ENCODE peak calls at places on chromosomes 6 and 20, in five cellular contexts. F is lower leg skin, J is endothelial cell of umbilical vein, P is IMR-90, M is prostate gland. T is an unnamed sample.
A peak's percentile ranks its signal among the peaks of the same experiment; 100 is the strongest.

GRCh38 chr6:170101281-170102035 is 189.4 kb downstream of the DLL1 start:
- DNase-seq in F (no peak), M (no peak), J (no peak), P (no peak), T (no peak)

GRCh38 chr6:84046755-84047154 is 13.2 kb downstream of the MRAP2 start:
- DNase-seq in J (no peak), P (no peak), F (no peak), M (no peak), T (no peak)

GRCh38 chr20:48282591-48283228 is 497.4 kb upstream of the SULF2 start:
- DNase-seq in J (no peak), M (no peak), F (no peak), P (no peak), T (no peak)

GRCh38 chr20:32521780-32522524 is 63.2 kb downstream of the NOL4L start:
- DNase-seq in J (peak; percentile 53), P (peak; percentile 49), M (peak; percentile 40), F (no peak), T (peak; percentile 69)

GRCh38 chr20:57934007-57934805 is 224.4 kb upstream of the PMEPA1 start:
- DNase-seq in J (no peak), M (no peak), F (no peak), P (no peak), T (no peak)

GRCh38 chr20:63979549-63980316 is at the start of gene SAMD10:
- DNase-seq in P (peak; percentile 53), J (peak; percentile 35), F (no peak), M (no peak), T (peak; percentile 33)

GRCh38 chr6:110357696-110358535 is at the start of gene METTL24:
- DNase-seq in P (no peak), F (no peak), J (no peak), M (no peak), T (peak; percentile 55)

GRCh38 chr6:30725713-30726505 is 5.8 kb downstream of the TUBB start:
- DNase-seq in P (peak; percentile 68), F (no peak), M (no peak), J (peak; percentile 26), T (no peak)

GRCh38 chr20:57941121-57941522 is 231.3 kb upstream of the PMEPA1 start:
- DNase-seq in P (no peak), F (no peak), M (peak; percentile 90), J (no peak), T (peak; percentile 70)

GRCh38 chr6:88662163-88662580 is 301.2 kb downstream of the RNGTT start:
- DNase-seq in F (no peak), J (no peak), P (no peak), M (no peak), T (no peak)

GRCh38 chr6:44078219-44078794 is 48.9 kb downstream of the MRPL14 start:
- DNase-seq in P (no peak), M (no peak), F (no peak), J (no peak), T (no peak)

GRCh38 chr6:44077201-44077946 is 49.9 kb downstream of the MRPL14 start:
- DNase-seq in M (no peak), P (no peak), F (no peak), J (no peak), T (no peak)

GRCh38 chr6:44076016-44076365 is 51.3 kb downstream of the MRPL14 start:
- DNase-seq in J (no peak), F (no peak), M (no peak), P (no peak), T (no peak)

GRCh38 chr6:44075137-44076015 is 51.9 kb downstream of the MRPL14 start:
- DNase-seq in P (no peak), F (no peak), J (no peak), M (no peak), T (no peak)

DNA sequence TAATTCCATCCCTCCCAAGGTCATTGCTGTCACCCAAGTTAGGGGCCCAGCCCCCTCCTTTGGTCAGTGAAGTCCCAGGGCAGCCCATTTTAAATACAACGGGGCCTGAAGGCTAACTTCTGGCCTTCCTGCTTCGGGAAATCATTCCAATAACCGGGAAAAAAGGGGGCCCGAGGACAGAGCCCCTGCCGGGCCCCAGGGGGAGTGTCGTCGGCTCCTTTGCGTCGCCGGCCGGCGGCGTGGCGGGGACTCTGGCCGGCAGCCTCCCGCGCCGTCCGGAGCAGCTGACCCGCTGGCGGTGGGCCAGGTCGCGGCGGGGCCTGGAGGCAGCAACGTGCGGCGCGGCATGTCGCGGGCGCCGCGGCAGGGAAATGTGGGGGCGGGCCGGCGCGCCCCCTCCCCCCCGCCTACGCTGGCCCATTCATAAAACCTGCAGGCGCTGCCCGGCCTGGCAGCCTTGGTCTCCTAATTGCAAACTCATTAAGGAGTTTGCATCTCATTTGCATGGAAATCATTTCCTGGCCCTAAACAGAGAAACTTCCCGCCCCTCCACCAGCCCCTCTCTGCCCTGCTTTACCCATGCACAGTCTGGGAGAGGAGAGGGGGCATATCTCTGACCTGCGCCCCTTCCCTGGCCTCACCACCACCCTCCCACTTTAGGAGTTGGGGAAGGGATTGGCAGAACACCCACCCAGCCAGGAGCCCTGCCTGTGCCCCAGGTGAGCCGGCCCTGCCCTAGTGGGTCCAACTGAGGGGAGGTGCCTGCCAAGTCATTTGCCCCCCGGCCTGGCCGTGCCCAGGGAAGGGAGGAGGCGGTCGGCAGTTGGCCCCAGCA is 50.7 kb downstream of the MRPL14 start:
- DNase-seq in P (no peak), M (no peak), J (no peak), F (no peak), T (no peak)
- TF ChIP-seq POLR2A in P (no peak), M (no peak), J (no peak), F (no peak), T (no peak)

DNA sequence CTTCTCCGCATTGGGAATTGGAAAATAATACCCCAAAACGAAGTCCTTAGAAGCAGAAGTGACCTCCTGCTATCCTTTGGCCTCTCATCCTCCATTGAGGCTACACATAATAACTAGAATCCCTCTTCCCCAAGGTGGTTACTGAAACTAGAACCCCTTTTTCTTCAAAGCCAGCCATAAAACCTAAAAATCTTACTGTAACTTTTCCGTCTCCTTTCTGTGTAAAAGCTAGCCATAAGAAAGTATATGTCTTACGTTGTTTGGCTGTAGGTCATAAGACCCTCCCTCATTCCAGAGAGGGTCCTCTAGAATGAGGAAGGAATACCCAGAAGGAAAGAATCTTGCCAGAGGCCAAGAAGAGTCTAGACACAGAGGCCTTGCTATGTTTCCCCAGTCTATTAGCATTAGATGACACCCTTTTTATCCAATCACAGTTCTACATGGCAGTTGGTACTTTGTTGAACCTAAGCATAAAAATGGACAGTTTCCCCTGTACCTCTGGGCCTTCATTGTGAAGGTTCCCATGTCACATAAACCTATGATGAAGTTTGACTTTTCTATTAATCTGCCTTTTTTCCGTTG is 133.9 kb upstream of the BTN3A2 start:
- DNase-seq in F (no peak), J (no peak), M (no peak), P (no peak), T (no peak)
- TF ChIP-seq POLR2A in F (no peak), J (no peak), M (no peak), P (no peak), T (no peak)

DNA sequence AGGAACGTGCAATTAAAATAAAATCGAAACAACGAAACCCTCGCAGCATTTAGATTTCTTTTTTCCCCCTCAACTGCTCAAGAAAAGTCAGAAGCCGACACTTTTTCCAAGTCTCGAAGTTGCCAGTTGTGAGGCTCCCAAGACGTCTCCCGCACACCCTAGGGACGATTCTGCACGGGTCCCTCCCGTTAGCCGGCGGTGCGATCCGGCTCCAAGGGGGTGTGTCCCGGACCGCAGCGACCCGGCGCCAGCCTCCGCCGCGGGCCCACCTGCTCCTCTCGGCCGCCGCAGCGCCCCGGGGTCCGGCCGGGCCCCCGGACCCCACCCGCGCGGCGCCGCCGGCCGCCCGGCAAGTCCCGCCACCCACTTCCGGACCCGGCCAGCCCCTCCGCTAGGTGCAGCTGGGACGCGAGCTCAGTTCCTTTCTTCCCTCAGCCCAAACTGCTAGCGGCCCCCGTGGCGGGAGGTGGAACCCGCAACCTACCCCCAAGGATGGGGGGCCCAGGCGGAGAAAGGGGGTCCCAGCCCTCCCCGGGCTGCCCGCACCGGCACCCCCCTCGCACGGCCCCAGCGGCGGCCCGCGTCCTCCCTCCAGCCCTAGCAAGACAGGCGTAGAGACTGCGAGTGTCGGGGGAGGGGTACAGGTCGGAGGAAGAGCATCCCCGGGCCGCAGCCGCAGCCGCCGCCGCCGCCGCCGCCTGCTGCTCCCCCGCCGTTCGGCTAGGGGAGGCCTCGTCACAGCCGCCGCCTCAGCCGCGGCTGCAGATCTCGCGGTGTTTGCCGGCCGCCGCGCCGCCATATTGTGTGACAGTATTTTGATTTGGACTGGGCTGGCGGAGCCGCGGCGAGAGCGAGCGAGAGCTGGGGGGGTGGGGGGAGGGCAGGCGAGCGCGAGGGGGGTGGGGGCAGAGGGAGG is 514 bp upstream of the TAB2 start:
- DNase-seq in F (peak; percentile 85), M (peak; percentile 83), J (peak; percentile 90), P (peak; percentile 89), T (peak; percentile 91)
- TF ChIP-seq POLR2A in F (no peak), M (peak; percentile 72), J (no peak), P (peak; percentile 63), T (peak; percentile 82)

DNA sequence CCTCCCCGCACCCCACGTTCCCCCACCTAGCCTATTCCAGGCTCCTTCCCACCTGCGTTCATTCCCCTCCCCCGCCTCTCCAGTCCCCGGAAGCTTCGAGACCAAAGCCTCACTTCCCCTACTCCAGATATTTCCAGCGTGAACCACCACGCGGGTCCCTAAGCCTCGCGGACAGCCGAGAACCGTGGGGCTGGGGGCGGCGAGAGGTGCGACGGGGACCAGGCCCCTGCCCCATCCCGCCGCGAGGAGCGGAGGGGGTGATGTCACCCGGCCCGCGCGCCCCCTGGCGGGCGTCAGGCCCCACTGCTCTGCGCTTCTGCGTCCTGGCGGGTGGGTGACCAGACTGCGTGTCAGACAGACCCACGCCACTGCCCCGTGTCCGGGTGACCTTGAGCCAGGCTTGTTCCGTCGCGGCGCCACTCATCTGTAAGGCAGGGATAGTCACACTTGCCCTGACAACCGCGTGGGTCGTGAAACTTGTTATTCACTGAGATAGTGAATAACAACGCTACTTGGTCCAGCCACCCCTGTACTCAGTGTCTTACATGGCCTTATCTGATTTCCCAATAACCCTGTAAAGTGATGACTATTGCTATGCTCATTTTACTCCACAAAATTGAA is 9.0 kb upstream of the HSP90AB1 start:
- DNase-seq in F (peak; percentile 77), P (peak; percentile 56), M (peak; percentile 79), J (peak; percentile 67), T (peak; percentile 79)
- TF ChIP-seq POLR2A in F (no peak), P (no peak), M (peak; percentile 6), J (peak; percentile 13), T (peak; percentile 50)

DNA sequence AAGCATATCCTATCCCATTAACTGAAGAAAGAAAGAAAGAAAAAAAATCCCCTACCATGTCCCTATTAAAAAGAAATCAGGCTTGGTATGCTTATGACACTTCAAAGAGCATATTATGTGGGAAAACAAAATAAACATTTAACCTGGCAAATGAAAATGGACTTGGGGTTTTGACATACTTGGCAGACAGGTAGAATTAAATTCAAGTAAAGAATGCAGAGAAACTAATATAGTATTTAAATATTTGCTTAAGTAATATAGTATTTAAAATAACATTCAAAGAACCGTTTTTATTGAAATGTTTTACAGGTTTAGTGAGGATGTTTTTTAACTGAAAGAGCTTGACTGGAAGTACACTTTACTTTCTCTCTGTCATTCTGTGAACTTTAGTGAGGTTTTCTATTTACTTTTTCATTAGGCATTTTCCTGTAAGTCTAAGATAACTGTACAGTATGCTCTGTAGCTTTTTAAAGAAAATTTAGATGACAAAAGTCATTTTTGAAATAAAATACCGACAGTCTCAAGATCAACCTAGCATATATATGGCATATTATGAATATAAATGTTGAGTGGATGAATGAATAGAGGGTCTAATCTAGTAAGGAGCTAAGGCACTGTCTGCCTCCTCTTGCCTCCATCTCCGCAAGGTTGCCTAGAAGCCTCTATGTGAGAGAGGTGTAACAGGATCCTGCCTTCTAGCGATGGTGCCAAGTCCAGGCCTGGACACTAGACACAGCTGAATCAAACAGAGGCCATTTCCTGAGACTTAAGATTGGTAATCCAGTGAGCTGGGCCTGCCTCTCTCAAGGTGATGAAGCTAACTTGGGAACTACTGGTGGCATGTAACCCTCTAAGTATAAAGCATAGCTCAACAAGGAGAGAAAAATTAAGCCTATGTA is 344.4 kb upstream of the RUNX2 start:
- DNase-seq in J (no peak), F (no peak), M (no peak), P (no peak), T (no peak)
- TF ChIP-seq POLR2A in J (no peak), F (no peak), M (no peak), P (no peak), T (no peak)